ENCODE peak calls at places on chromosomes 3 and 15, in nine cellular contexts. H, A, V, O, D, E, M, J and F are unnamed samples.

GRCh38 chr15:71752604-71753289 is 57.6 kb upstream of the NR2E3 start:
- DNase-seq in M (peak), O (peak), V (peak), J (peak), H (peak), A (peak), D (peak), E (no peak), F (peak)

GRCh38 chr3:100993309-100993708 is at the start of gene ABI3BP:
- DNase-seq in O (peak), A (peak), M (peak), D (peak), V (peak), H (peak), E (peak), J (peak), F (no peak)

GRCh38 chr3:152617609-152618008 is 217.3 kb upstream of the P2RY1 start:
- DNase-seq in D (no peak), O (no peak), V (no peak), E (no peak), M (no peak), J (no peak), A (no peak), H (no peak), F (no peak)

GRCh38 chr15:32705450-32705849 is 12.4 kb upstream of the GREM1 start:
- DNase-seq in E (no peak), D (no peak), H (no peak), M (no peak), J (no peak), O (no peak), V (no peak), A (no peak), F (no peak)

GRCh38 chr3:172853005-172853404 is 102.5 kb downstream of the ECT2 start:
- DNase-seq in E (no peak), O (no peak), M (no peak), H (no peak), J (no peak), A (no peak), V (no peak), D (no peak), F (no peak)

GRCh38 chr15:63133786-63134185 is 12.1 kb downstream of the LACTB start:
- DNase-seq in E (no peak), M (no peak), D (no peak), J (no peak), A (no peak), O (peak), V (no peak), H (no peak), F (no peak)

GRCh38 chr3:100040846-100041245 is 73.5 kb downstream of the FILIP1L start:
- DNase-seq in H (peak), D (no peak), A (no peak), M (no peak), J (no peak), V (no peak), O (peak), E (no peak), F (no peak)

GRCh38 chr15:75727851-75728715 is 15.4 kb upstream of the CSPG4 start:
- DNase-seq in V (peak), A (peak), H (no peak), E (peak), O (peak), D (peak), J (no peak), M (peak), F (no peak)

GRCh38 chr15:76309561-76310330 is 1.5 kb downstream of the ETFA start:
- DNase-seq in A (no peak), M (no peak), J (no peak), H (no peak), O (peak), E (no peak), V (no peak), D (no peak), F (no peak)

GRCh38 chr3:48432411-48433371 is 2.8 kb upstream of the PLXNB1 start:
- DNase-seq in H (no peak), V (no peak), J (no peak), D (no peak), M (no peak), A (no peak), E (peak), O (no peak), F (no peak)

GRCh38 chr3:18335202-18335601 is 89.9 kb downstream of the SATB1 start:
- DNase-seq in O (peak), H (no peak), V (no peak), J (no peak), D (no peak), E (no peak), A (no peak), M (no peak), F (no peak)

GRCh38 chr3:57112206-57112605 is 51.7 kb downstream of the SPATA12 start:
- DNase-seq in D (no peak), M (no peak), O (no peak), A (peak), H (no peak), J (no peak), E (no peak), V (no peak), F (no peak)

DNA sequence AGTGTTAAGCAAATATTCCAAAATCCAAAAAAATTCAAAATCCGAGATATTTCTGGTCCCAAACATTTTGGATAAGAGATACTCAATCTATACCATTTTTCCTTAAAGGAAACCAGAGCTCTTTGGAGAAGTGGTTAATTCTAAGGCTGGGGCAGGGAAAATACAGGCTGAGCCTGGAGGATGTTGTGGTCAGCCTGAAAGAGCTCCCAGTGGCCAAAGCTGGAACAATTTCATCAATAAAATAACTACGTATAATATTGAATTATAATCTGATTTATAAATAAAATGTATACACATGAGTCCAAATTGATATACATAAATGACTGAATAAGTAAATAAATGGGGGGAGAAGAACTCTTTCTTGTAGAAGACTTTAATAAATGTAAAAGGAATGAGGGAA is 24.6 kb downstream of the PPARG start:
- DNase-seq in E (no peak), D (no peak), O (no peak), J (no peak), V (no peak), A (no peak), H (no peak), M (no peak), F (no peak)
- TF ChIP-seq CTCF in E (no peak), D (no peak), O (peak), J (peak), V (no peak), A (no peak), H (peak), M (no peak), F (no peak)

DNA sequence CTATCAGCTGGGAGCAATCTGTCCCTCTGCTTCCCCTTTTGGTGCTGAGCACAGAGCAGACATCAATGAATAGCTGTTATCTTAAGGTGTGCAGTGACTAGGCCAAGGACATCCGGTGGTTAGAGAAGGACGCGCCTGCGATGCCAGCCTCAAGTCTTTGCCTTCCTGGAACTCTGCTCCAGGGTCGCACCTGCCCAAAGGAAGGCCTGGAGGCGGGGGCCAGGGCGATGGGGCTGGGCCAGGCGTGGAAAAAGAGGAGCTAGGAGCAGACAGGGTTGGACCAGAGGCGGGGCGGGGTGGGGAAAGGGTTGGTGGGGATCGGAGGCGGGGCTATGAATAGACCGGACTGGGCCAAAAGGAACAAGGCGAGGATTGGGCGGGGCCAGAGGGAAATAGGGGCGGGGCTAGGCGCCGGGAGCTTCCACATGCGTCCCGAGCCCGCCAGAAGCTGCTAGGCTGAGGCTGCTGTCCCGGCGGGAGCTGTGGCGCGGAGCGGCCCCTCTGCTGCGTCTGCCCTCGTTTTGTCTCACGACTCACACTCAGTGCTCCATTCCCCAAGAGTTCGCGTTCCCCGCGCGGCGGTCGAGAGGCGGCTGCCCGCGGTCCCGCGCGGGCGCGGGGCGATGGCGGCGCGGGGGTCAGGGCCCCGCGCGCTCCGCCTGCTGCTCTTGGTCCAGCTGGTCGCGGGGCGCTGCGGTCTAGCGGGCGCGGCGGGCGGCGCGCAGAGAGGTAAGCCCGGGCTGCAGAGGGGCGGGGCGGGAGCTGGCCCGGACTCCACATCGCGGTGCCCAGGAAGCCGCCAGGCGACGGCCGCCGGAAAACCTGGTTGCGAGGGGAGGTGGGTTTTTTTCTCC is at the start of gene CHRNA5:
- DNase-seq in M (peak), O (peak), A (peak), J (peak), E (peak), D (peak), V (peak), H (peak), F (peak)
- H3K4me3 ChIP-seq in M (no peak), O (peak), A (peak), J (peak), E (peak), D (peak), V (peak), H (peak), F (peak)

GRCh38 chr15:45268135-45268534 is 16.1 kb downstream of the SLC28A2 start:
- DNase-seq in A (no peak), D (no peak), E (no peak), M (peak), H (no peak), V (peak), O (no peak), J (no peak), F (no peak)
- TF ChIP-seq CTCF in A (no peak), D (no peak), E (no peak), M (peak), H (peak), V (peak), O (no peak), J (peak), F (peak)

GRCh38 chr3:35544976-35545375 is 94.3 kb upstream of the ARPP21 start:
- DNase-seq in H (no peak), M (no peak), V (no peak), O (no peak), D (no peak), J (no peak), A (no peak), E (no peak), F (no peak)
- H3K4me3 ChIP-seq in H (no peak), M (no peak), V (no peak), O (no peak), D (no peak), J (no peak), A (no peak), E (no peak), F (no peak)

GRCh38 chr3:28916713-28917499 is 364.0 kb upstream of the RBMS3 start:
- DNase-seq in J (peak), M (no peak), D (peak), O (peak), H (peak), E (peak), A (no peak), V (peak), F (no peak)
- TF ChIP-seq CTCF in J (peak), M (peak), D (peak), O (peak), H (peak), E (peak), A (no peak), V (peak), F (peak)

DNA sequence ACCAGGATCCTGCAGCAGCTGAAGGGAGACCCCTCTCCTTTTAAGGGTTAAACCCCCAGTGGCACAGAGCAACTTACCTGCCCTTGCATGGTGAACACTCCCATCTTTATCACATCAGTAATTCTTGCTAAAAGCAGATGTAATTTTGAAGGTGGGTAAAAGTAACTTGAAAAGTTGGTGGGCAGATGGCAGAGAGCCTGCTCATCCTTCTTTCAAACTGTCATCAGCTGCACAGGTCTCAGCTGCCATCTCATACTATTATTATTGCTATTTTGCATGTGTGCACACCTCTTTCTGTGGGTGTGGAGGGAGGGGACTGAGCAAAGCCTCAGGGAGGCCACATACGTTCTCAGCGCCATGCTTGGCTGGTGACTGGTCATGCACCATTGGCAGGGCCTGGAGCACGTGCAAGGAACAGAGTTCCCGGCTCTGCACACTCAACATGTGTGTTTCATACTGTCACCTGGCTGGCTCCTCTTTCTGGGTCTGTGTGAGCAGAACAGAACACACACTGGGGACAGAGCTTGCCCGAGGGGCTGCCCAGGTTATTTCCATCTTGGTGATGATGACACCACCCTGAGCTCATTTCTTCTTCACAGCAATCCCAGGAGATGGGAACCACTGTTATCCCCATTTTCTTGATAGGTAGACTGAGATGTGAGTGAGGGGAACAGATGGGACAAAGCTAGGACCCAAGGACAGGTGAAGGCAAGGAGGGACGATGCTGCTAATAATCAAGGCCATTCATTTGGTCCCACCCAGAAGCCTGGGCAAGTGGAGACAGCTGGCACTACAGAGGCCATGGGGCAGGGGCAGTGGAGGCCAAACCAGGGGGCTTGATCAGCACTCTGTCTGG is 95.8 kb upstream of the KLF13 start:
- DNase-seq in M (no peak), D (peak), H (no peak), O (no peak), A (no peak), J (no peak), V (no peak), E (no peak), F (no peak)
- H3K4me3 ChIP-seq in M (no peak), D (no peak), H (no peak), O (no peak), A (no peak), J (no peak), V (no peak), E (no peak), F (no peak)